ENCODE peak calls at places on chromosomes 12 and 14, in seven cellular contexts. W, J, N, A, T, K and P are unnamed samples.
A peak's percentile ranks its signal among the peaks of the same experiment; 100 is the strongest.

GRCh38 chr14:77067632-77068514 is 30.2 kb upstream of the CIPC start:
- DNase-seq in T (peak; percentile 30), K (peak; percentile 36), N (peak; percentile 80), A (peak; percentile 46), J (peak; percentile 53), W (no peak), P (peak; percentile 66)

GRCh38 chr12:116882742-116883141 is 1.5 kb upstream of the HRK start:
- DNase-seq in A (no peak), T (no peak), K (no peak), J (no peak), W (no peak), N (peak; percentile 49), P (no peak)

GRCh38 chr12:2259368-2259767 is 206.6 kb downstream of the CACNA1C start:
- DNase-seq in J (no peak), N (no peak), W (no peak), T (no peak), A (no peak), K (no peak), P (peak; percentile 37)

GRCh38 chr12:56457817-56458216 is 3.4 kb upstream of the MIP start:
- DNase-seq in J (no peak), A (no peak), W (no peak), N (no peak), K (no peak), T (no peak), P (no peak)

GRCh38 chr12:47033081-47033480 is 46.3 kb upstream of the PCED1B start:
- DNase-seq in J (no peak), A (no peak), N (no peak), T (no peak), W (no peak), K (no peak), P (no peak)

GRCh38 chr12:6764011-6764828 is 1.9 kb upstream of the PTMS start:
- DNase-seq in K (peak; percentile 91), A (peak; percentile 99), T (peak; percentile 98), W (peak; percentile 98), J (peak; percentile 98), N (peak; percentile 97), P (peak; percentile 99)

GRCh38 chr14:49928010-49928409 is 35.1 kb downstream of the ARF6 start:
- DNase-seq in N (no peak), K (no peak), A (no peak), W (no peak), J (no peak), T (no peak), P (no peak)

GRCh38 chr14:44966601-44967336 is 4.8 kb downstream of the TOGARAM1 start:
- DNase-seq in N (peak; percentile 2), W (no peak), T (no peak), A (no peak), J (no peak), K (no peak), P (no peak)

GRCh38 chr14:48140804-48141203 is 465.4 kb upstream of the MDGA2 start:
- DNase-seq in W (no peak), A (no peak), K (no peak), N (no peak), J (no peak), T (no peak), P (no peak)

GRCh38 chr12:25800101-25800500 is 158.4 kb upstream of the RASSF8 start:
- DNase-seq in A (no peak), J (no peak), W (no peak), N (no peak), T (no peak), K (peak; percentile 20), P (no peak)

GRCh38 chr12:43957732-43958131 is 121.9 kb downstream of the TMEM117 start:
- DNase-seq in K (peak; percentile 64), N (peak; percentile 59), W (peak; percentile 36), A (peak; percentile 49), T (peak; percentile 15), J (peak; percentile 6), P (no peak)

GRCh38 chr14:74905595-74906142 is 17.4 kb downstream of the RPS6KL1 start:
- DNase-seq in W (no peak), T (no peak), K (peak; percentile 34), A (peak; percentile 55), N (peak; percentile 81), J (peak; percentile 35), P (peak; percentile 72)

GRCh38 chr12:53251477-53252348 is 16.4 kb upstream of the ESPL1 start:
- DNase-seq in J (peak; percentile 78), A (peak; percentile 75), W (peak; percentile 69), N (peak; percentile 96), T (no peak), K (peak; percentile 84), P (peak; percentile 66)

GRCh38 chr12:116687888-116688287 is 50.0 kb downstream of the SPRING1 start:
- DNase-seq in K (no peak), A (no peak), J (peak; percentile 41), W (peak; percentile 82), N (peak; percentile 67), T (no peak), P (no peak)

GRCh38 chr12:64273527-64274403 is 51.7 kb upstream of the KICS2 start:
- DNase-seq in J (no peak), A (no peak), N (peak; percentile 64), T (no peak), K (peak; percentile 15), W (peak; percentile 27), P (no peak)

GRCh38 chr14:99981806-99982205 is 83.4 kb upstream of the EVL start:
- DNase-seq in J (no peak), T (no peak), N (no peak), K (no peak), W (no peak), A (no peak), P (no peak)

GRCh38 chr14:47439953-47440352 is 235.5 kb downstream of the MDGA2 start:
- DNase-seq in A (no peak), K (no peak), W (no peak), N (peak; percentile 9), J (no peak), T (no peak), P (no peak)

GRCh38 chr12:3129301-3130052 is 52.3 kb downstream of the TSPAN9 start:
- DNase-seq in A (no peak), T (no peak), K (peak; percentile 33), N (no peak), W (no peak), J (no peak), P (no peak)

GRCh38 chr12:132288516-132289188 is 40.7 kb downstream of the GALNT9 start:
- DNase-seq in A (no peak), J (no peak), N (no peak), T (no peak), K (no peak), W (no peak), P (no peak)

GRCh38 chr12:132292328-132293319 is 36.8 kb downstream of the GALNT9 start:
- DNase-seq in K (no peak), W (no peak), T (no peak), A (no peak), N (no peak), J (no peak), P (no peak)

GRCh38 chr12:132289356-132290202 is 39.8 kb downstream of the GALNT9 start:
- DNase-seq in W (no peak), N (peak; percentile 76), J (peak; percentile 62), K (no peak), T (no peak), A (no peak), P (no peak)

GRCh38 chr12:132291402-132292175 is 37.8 kb downstream of the GALNT9 start:
- DNase-seq in A (no peak), T (no peak), J (no peak), N (no peak), W (no peak), K (no peak), P (no peak)

DNA sequence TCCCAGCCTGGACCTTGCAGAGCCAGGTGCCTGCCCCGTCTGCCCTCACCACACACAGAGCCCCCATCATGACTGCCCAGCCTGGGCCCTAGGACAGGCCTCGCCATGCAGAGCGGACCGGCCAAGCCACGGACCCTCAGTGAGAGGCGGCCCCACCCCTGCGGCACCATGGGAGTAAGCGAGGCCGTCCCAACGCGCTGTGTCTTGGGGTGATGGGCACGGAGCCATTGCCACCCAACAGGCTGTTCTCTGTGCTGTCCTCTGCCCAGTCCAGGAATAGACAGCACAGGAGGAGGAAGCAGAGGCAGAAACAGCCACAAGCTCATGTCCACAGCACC is 39.2 kb downstream of the GALNT9 start:
- DNase-seq in T (no peak), A (no peak), J (no peak), N (no peak), W (no peak), K (no peak), P (no peak)
- H3K9me3 ChIP-seq in T (peaks cover 87% of the 10 kb centered on the region), A (peaks cover 5% of the 10 kb centered on the region), J (peaks cover 2% of the 10 kb centered on the region), N (no peaks in the 10 kb centered on the region), W (peaks cover 4% of the 10 kb centered on the region), K (no peaks in the 10 kb centered on the region), P (no peaks in the 10 kb centered on the region)

GRCh38 chr14:38469156-38469555 is 213.3 kb upstream of the CLEC14A start:
- DNase-seq in J (no peak), K (no peak), N (no peak), W (no peak), A (no peak), T (peak; percentile 4), P (no peak)
- H3K9me3 ChIP-seq in J (no peaks in the 10 kb centered on the region), K (no peaks in the 10 kb centered on the region), N (no peaks in the 10 kb centered on the region), W (no peaks in the 10 kb centered on the region), A (no peaks in the 10 kb centered on the region), T (no peaks in the 10 kb centered on the region), P (no peaks in the 10 kb centered on the region)

GRCh38 chr14:84485016-84485415 is 1044.9 kb upstream of the FLRT2 start:
- DNase-seq in K (no peak), J (no peak), A (no peak), T (no peak), N (no peak), W (no peak), P (no peak)
- H3K9me3 ChIP-seq in K (no peaks in the 10 kb centered on the region), J (no peaks in the 10 kb centered on the region), A (no peaks in the 10 kb centered on the region), T (no peaks in the 10 kb centered on the region), N (no peaks in the 10 kb centered on the region), W (no peaks in the 10 kb centered on the region), P (no peaks in the 10 kb centered on the region)

DNA sequence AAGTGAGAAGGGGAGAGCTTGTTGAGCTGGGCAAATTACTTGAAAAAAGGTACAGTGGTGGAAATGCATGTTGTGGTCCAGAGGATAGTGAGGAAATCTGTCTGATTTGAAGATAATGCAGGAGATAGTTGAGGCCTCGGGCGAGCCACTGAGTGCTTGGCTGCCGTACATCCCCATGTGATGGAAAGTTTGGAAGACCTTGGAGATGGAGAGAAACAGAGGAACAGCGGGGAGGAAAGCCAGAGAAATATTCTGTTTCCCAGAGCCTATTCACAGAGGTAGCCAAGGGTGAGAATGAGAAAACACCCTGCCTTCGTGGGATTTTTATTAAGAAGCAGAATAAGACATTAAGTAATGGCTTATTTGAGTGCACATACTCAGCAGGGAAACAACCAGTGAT is 498.2 kb downstream of the BCL11B start:
- DNase-seq in K (no peak), N (no peak), T (no peak), J (no peak), A (no peak), W (no peak), P (no peak)
- H3K9me3 ChIP-seq in K (no peaks in the 10 kb centered on the region), N (no peaks in the 10 kb centered on the region), T (peaks cover 23% of the 10 kb centered on the region), J (no peaks in the 10 kb centered on the region), A (no peaks in the 10 kb centered on the region), W (no peaks in the 10 kb centered on the region), P (no peaks in the 10 kb centered on the region)

GRCh38 chr14:66345986-66346385 is 140.2 kb upstream of the CCDC196 start:
- DNase-seq in W (no peak), K (no peak), N (no peak), T (no peak), A (no peak), J (no peak), P (no peak)

GRCh38 chr14:66351310-66351709 is 134.9 kb upstream of the CCDC196 start:
- DNase-seq in T (no peak), W (no peak), N (no peak), K (no peak), A (no peak), J (no peak), P (no peak)
- H3K9me3 ChIP-seq in T (no peaks in the 10 kb centered on the region), W (peaks cover 13% of the 10 kb centered on the region), N (no peaks in the 10 kb centered on the region), K (no peaks in the 10 kb centered on the region), A (no peaks in the 10 kb centered on the region), J (no peaks in the 10 kb centered on the region), P (no peaks in the 10 kb centered on the region)

GRCh38 chr12:132534076-132534475 is 44.1 kb downstream of the FBRSL1 start:
- DNase-seq in N (no peak), T (no peak), W (no peak), J (no peak), K (no peak), A (no peak), P (no peak)
- H3K9me3 ChIP-seq in N (no peaks in the 10 kb centered on the region), T (peaks cover 29% of the 10 kb centered on the region), W (peaks cover 89% of the 10 kb centered on the region), J (no peaks in the 10 kb centered on the region), K (no peaks in the 10 kb centered on the region), A (peaks cover 62% of the 10 kb centered on the region), P (peaks cover 2% of the 10 kb centered on the region)